ENCODE peak calls at places on chromosomes 11 and 22, in six cellular contexts. Q is AG04450, G is heart left ventricle, E is neural progenitor cell, V is AG09309, T is psoas muscle. Y is an unnamed sample.

GRCh38 chr11:64436025-64436424 is 77.1 kb downstream of the RPS6KA4 start:
- DNase-seq in Q (no peak), G (no peak), E (no peak), V (no peak), T (peak), Y (no peak)

GRCh38 chr22:37088108-37088605 is 21.4 kb downstream of the TMPRSS6 start:
- DNase-seq in Q (no peak), G (no peak), E (no peak), V (no peak), T (no peak), Y (no peak)

GRCh38 chr11:69376155-69377028 is 82.4 kb downstream of the MYEOV start:
- DNase-seq in Q (no peak), G (no peak), E (no peak), V (no peak), T (peak), Y (no peak)

GRCh38 chr11:84414936-84415335 is 1128.8 kb upstream of the CCDC90B start:
- DNase-seq in Q (no peak), G (no peak), E (no peak), V (no peak), T (no peak), Y (no peak)

GRCh38 chr11:26229270-26229669 is 102.7 kb upstream of the ANO3 start:
- DNase-seq in Q (peak), G (no peak), E (no peak), V (no peak), T (no peak), Y (no peak)

GRCh38 chr11:15276616-15277015 is 161.9 kb downstream of the INSC start:
- DNase-seq in Q (no peak), G (no peak), E (peak), V (no peak), T (no peak), Y (no peak)

GRCh38 chr11:123903932-123904331 is 2.0 kb downstream of the OR8D4 start:
- DNase-seq in Q (no peak), G (no peak), E (no peak), V (no peak), T (no peak), Y (no peak)

GRCh38 chr11:102733232-102733875 is 8.6 kb upstream of the MMP8 start:
- DNase-seq in Q (no peak), G (peak), E (peak), V (no peak), T (no peak), Y (peak)

GRCh38 chr22:32327596-32328171 is 30.0 kb upstream of the RFPL3 start:
- DNase-seq in Q (no peak), G (no peak), E (no peak), V (no peak), T (no peak), Y (no peak)

GRCh38 chr22:40019100-40019499 is 24.3 kb downstream of the FAM83F start:
- DNase-seq in Q (no peak), G (no peak), E (no peak), V (no peak), T (no peak), Y (no peak)

GRCh38 chr11:20647976-20648565 is 21.3 kb upstream of the NELL1 start:
- DNase-seq in Q (peak), G (no peak), E (peak), V (peak), T (no peak), Y (no peak)

GRCh38 chr11:13288375-13289029 is 10.9 kb downstream of the BMAL1 start:
- DNase-seq in Q (no peak), G (no peak), E (no peak), V (no peak), T (no peak), Y (no peak)

GRCh38 chr11:33615751-33616150 is 84.9 kb downstream of the C11orf91 start:
- DNase-seq in Q (no peak), G (no peak), E (no peak), V (no peak), T (no peak), Y (no peak)

GRCh38 chr11:44883277-44883676 is 67.4 kb downstream of the TP53I11 start:
- DNase-seq in Q (no peak), G (no peak), E (no peak), V (no peak), T (no peak), Y (no peak)

GRCh38 chr11:2586091-2586792 is 113.6 kb downstream of the KCNQ1OT1 start:
- DNase-seq in Q (no peak), G (no peak), E (no peak), V (no peak), T (peak), Y (no peak)

GRCh38 chr11:65288706-65289536 is 25.7 kb upstream of the CDC42EP2 start:
- DNase-seq in Q (no peak), G (peak), E (no peak), V (no peak), T (peak), Y (no peak)

GRCh38 chr11:14119357-14119756 is 156.8 kb downstream of the SPON1 start:
- DNase-seq in Q (no peak), G (no peak), E (no peak), V (no peak), T (no peak), Y (no peak)

GRCh38 chr11:107587306-107587979 is 3.5 kb upstream of the ELMOD1 start:
- DNase-seq in Q (no peak), G (no peak), E (no peak), V (no peak), T (no peak), Y (no peak)

GRCh38 chr22:45455212-45455611 is 41.7 kb downstream of the RIBC2 start:
- DNase-seq in Q (no peak), G (no peak), E (no peak), V (no peak), T (peak), Y (no peak)

GRCh38 chr11:122673706-122674105 is 18.2 kb downstream of the UBASH3B start:
- DNase-seq in Q (no peak), G (no peak), E (no peak), V (no peak), T (no peak), Y (no peak)

GRCh38 chr22:20469110-20469855 is 26.3 kb downstream of the KLHL22 start:
- DNase-seq in Q (no peak), G (no peak), E (no peak), V (no peak), T (peak), Y (no peak)

GRCh38 chr22:23781533-23781932 is 5.2 kb upstream of the SMARCB1 start:
- DNase-seq in Q (no peak), G (no peak), E (no peak), V (no peak), T (peak), Y (no peak)

GRCh38 chr22:46106279-46107022 is 43.9 kb upstream of the PPARA start:
- DNase-seq in Q (no peak), G (no peak), E (no peak), V (no peak), T (no peak), Y (no peak)

GRCh38 chr11:8917157-8917820 is 6.3 kb downstream of the AKIP1 start:
- DNase-seq in Q (peak), G (no peak), E (peak), V (peak), T (no peak), Y (no peak)

GRCh38 chr22:19143967-19144400 is 467 bp downstream of the ESS2 start:
- DNase-seq in Q (no peak), G (no peak), E (no peak), V (no peak), T (no peak), Y (no peak)

GRCh38 chr11:31808721-31809542 is 2.2 kb downstream of the PAX6 start:
- DNase-seq in Q (no peak), G (no peak), E (peak), V (no peak), T (no peak), Y (no peak)

GRCh38 chr22:18108187-18108586 is 2.4 kb upstream of the TUBA8 start:
- DNase-seq in Q (no peak), G (no peak), E (no peak), V (no peak), T (no peak), Y (no peak)

GRCh38 chr11:38005597-38005996 is 1407.6 kb upstream of the RAG2 start:
- DNase-seq in Q (no peak), G (no peak), E (no peak), V (no peak), T (no peak), Y (no peak)

GRCh38 chr22:49878206-49878605 is 24.6 kb downstream of the ZBED4 start:
- DNase-seq in Q (no peak), G (no peak), E (no peak), V (no peak), T (no peak), Y (no peak)

GRCh38 chr11:81497202-81497804 is 1236.4 kb downstream of the FAM181B start:
- DNase-seq in Q (peak), G (no peak), E (peak), V (no peak), T (no peak), Y (peak)

GRCh38 chr11:69963533-69964246 is 114.4 kb upstream of the ANO1 start:
- DNase-seq in Q (no peak), G (peak), E (no peak), V (no peak), T (no peak), Y (no peak)

GRCh38 chr11:112004389-112004788 is 20.8 kb upstream of the DLAT start:
- DNase-seq in Q (no peak), G (no peak), E (no peak), V (no peak), T (no peak), Y (no peak)
- TF ChIP-seq CTCF in Q (peak), G (peak), E (peak), V (peak), T (no peak), Y (no peak)

DNA sequence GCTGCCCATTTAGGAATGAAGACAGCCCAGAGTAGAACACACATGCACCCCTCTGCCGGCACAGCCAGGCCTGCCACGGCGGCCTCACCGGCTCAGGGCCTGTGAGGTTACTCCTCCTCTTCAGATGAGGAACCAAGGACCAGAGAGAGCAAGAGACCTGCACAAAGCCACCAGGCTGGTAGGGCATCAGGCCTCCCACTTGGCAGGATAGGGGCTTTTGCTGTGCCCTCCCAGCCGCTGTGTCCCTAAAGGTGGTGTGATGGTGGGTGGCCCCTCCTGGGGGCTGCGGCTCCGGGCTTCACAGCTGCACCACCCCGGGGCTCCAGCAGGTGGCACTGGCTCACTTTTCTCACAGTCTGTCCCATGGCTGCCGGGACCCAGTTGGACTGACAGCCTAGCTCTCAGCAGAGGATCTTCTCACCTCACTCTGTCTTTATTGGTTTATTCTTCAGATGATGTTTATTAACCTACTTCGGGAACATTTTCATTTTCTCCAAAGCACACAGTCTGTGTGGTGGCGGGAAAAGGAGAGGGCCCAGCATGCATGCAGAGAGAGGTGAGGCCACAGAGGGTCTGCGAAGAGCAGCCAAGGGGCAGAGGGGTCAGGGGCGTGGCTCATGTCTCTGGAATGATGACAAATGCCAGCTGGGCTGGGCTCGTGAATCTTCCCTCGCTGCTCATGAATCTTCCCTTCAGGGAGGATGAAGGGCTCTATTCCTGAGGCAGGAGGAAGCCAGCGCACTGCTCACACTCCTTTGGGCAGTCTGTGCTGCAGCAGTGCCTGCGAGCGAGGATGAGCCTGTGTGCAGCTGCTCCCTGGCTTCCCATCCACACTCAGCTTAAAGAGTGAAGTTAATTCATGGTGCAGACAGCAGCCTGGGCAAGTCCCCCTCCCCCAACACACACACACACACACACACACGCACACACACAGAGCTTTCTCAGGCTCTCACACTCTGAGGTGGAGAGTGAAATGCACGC is 101.1 kb upstream of the PITPNB start:
- DNase-seq in Q (no peak), G (peak), E (peak), V (no peak), T (peak), Y (peak)
- H3K4me3 ChIP-seq in Q (no peak), G (no peak), E (no peak), V (no peak), T (no peak), Y (no peak)

DNA sequence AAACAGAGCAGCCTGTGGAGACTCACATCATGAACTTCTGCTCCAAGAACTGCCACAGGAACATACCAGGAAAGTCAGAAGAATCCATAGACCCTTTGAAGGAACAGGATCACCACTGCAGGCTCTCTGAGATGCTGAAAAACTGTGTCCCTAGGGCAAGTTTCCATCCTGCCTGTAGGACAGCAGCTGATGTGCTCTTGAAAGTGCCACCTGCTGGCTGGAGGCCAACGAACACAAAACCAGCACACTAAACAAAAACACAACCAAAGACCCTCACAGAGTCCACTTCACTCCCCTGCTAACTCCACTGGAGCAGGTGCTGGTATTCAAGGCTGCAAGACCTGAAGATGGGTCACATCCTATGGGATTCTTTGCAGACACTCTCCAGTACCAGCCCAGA is 12.0 kb upstream of the NXPE1 start:
- DNase-seq in Q (no peak), G (no peak), E (no peak), V (no peak), T (no peak), Y (no peak)
- TF ChIP-seq CTCF in Q (no peak), G (no peak), E (no peak), V (no peak), T (no peak), Y (no peak)

DNA sequence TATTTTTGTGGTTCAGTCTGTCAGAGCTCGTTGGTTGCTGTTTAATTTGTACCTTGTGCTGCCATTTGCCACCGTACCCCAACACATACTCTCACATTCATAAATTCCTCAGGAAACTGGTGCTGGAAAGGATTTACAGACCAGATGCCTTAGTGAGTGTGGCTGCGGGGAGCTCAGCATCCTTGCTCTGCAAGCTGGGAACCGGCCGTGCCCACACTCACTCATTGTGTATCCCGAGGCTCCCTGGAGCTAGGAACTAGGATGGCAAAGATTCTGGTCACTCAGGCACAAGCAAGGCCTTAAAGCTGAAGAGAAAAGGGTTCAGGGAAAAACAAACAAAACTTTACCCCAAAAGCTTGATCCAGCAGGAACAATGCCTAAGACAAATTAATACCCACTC is 64.6 kb upstream of the TTC12 start:
- DNase-seq in Q (no peak), G (no peak), E (peak), V (no peak), T (no peak), Y (no peak)
- H3K4me3 ChIP-seq in Q (no peak), G (no peak), E (no peak), V (no peak), T (no peak), Y (no peak)

Y was measured in LNCaP clone FGC.